ENCODE peak calls at places on chromosomes 5 and 9, in ten cellular contexts. N is pancreas; P is Panc1; T is upper lobe of left lung; S is upper lobe of right lung; D is mucosa of descending colon; O is PC-3; Z is aorta; H is GM23338; Y is CD4-positive, CD25-positive, alpha-beta regulatory T cell. I is an unnamed sample.
A peak's percentile ranks its signal among the peaks of the same experiment; 100 is the strongest.

GRCh38 chr5:127596501-127596900 is 52.4 kb upstream of the CTXN3 start:
- ATAC-seq in S (no peak), H (no peak), Z (no peak), T (no peak), N (no peak), D (no peak), P (no peak), O (no peak), Y (no peak), I (no peak)

GRCh38 chr5:172051643-172052362 is 45.4 kb upstream of the FBXW11 start:
- ATAC-seq in Y (no peak), H (no peak), P (no peak), O (peak; percentile 48), Z (no peak), N (no peak), S (no peak), T (no peak), D (no peak), I (no peak)

GRCh38 chr5:138138949-138139775 is at the start of gene NME5:
- ATAC-seq in H (peak; percentile 96), N (peak; percentile 99), D (peak; percentile 87), Y (no peak), Z (peak; percentile 74), T (peak; percentile 84), P (peak; percentile 96), O (peak; percentile 59), S (peak; percentile 95), I (peak; percentile 66)

GRCh38 chr5:117856706-117857105 is 1131.6 kb downstream of the DTWD2 start:
- ATAC-seq in O (no peak), D (no peak), H (no peak), Z (no peak), S (no peak), P (no peak), Y (no peak), T (no peak), N (no peak), I (no peak)

GRCh38 chr5:124725040-124725434 is 21.4 kb downstream of the ZNF608 start:
- ATAC-seq in Z (no peak), N (no peak), S (no peak), Y (no peak), H (peak; percentile 63), D (no peak), T (no peak), P (peak; percentile 58), O (no peak), I (no peak)

GRCh38 chr5:58922392-58923171 is 339.7 kb downstream of the RAB3C start:
- ATAC-seq in O (peak; percentile 92), N (peak; percentile 88), Z (peak; percentile 85), D (peak; percentile 93), S (peak; percentile 83), H (no peak), T (peak; percentile 72), Y (no peak), P (no peak), I (peak; percentile 81)

GRCh38 chr5:168852329-168852728 is 273.2 kb upstream of the PANK3 start:
- ATAC-seq in S (no peak), P (no peak), D (no peak), T (no peak), Z (no peak), Y (no peak), H (no peak), N (no peak), O (no peak), I (no peak)

GRCh38 chr9:34992376-34992951 is 2.9 kb downstream of the DNAJB5 start:
- ATAC-seq in S (no peak), P (no peak), H (no peak), O (peak; percentile 12), Y (no peak), T (no peak), N (no peak), Z (peak; percentile 9), D (no peak), I (no peak)

GRCh38 chr5:57494104-57495098 is 11.8 kb upstream of the ACTBL2 start:
- ATAC-seq in D (peak; percentile 57), P (peak; percentile 91), O (peak; percentile 84), Y (no peak), T (peak; percentile 78), Z (peak; percentile 57), N (peak; percentile 77), S (peak; percentile 86), H (no peak), I (no peak)

GRCh38 chr5:75847561-75848021 is 130.4 kb upstream of the POC5 start:
- ATAC-seq in N (no peak), D (no peak), T (no peak), S (no peak), H (no peak), O (no peak), P (no peak), Y (no peak), Z (no peak), I (no peak)

GRCh38 chr5:172878585-172879433 is 44.8 kb downstream of the ERGIC1 start:
- ATAC-seq in P (no peak), N (peak; percentile 9), O (no peak), T (no peak), Z (peak; percentile 73), Y (no peak), H (no peak), D (no peak), S (peak; percentile 18), I (peak; percentile 35)

GRCh38 chr5:178536541-178537466 is 53.4 kb downstream of the COL23A1 start:
- ATAC-seq in H (no peak), P (peak; percentile 42), D (no peak), S (peak; percentile 6), Y (no peak), N (no peak), O (no peak), T (peak; percentile 11), Z (no peak), I (no peak)

GRCh38 chr5:135230326-135230925 is 168.6 kb downstream of the MACROH2A1 start:
- ATAC-seq in N (peak; percentile 25), Y (no peak), Z (peak; percentile 91), H (no peak), S (peak; percentile 81), T (peak; percentile 82), D (peak; percentile 35), O (no peak), P (no peak), I (peak; percentile 83)

GRCh38 chr5:180959661-180960060 is 29.0 kb upstream of the BTNL3 start:
- ATAC-seq in Z (no peak), P (no peak), T (no peak), O (no peak), H (no peak), N (peak; percentile 91), D (no peak), Y (no peak), S (peak; percentile 74), I (no peak)

GRCh38 chr9:134412298-134412711 is 86.0 kb downstream of the RXRA start:
- ATAC-seq in P (no peak), T (no peak), H (peak; percentile 38), D (no peak), S (no peak), N (no peak), Y (no peak), Z (no peak), O (no peak), I (no peak)

GRCh38 chr9:134413112-134413715 is 87.0 kb downstream of the RXRA start:
- ATAC-seq in T (no peak), Z (no peak), O (peak; percentile 7), D (no peak), H (no peak), P (peak; percentile 33), N (no peak), Y (no peak), S (no peak), I (no peak)

GRCh38 chr9:134410835-134411217 is 84.6 kb downstream of the RXRA start:
- ATAC-seq in Z (no peak), D (no peak), P (no peak), N (no peak), O (no peak), T (no peak), Y (no peak), H (no peak), S (no peak), I (no peak)

GRCh38 chr9:134410078-134410834 is 84.0 kb downstream of the RXRA start:
- ATAC-seq in D (peak; percentile 75), S (peak; percentile 63), O (no peak), T (peak; percentile 67), P (no peak), Z (no peak), H (no peak), Y (no peak), N (no peak), I (no peak)

GRCh38 chr9:134411451-134412297 is 85.4 kb downstream of the RXRA start:
- ATAC-seq in H (no peak), Y (no peak), Z (no peak), P (no peak), S (no peak), O (no peak), N (no peak), D (no peak), T (no peak), I (no peak)
- H3K4me1 ChIP-seq in H (no peaks in the 10 kb centered on the region), Y (peaks cover 15% of the 10 kb centered on the region), Z (no peaks in the 10 kb centered on the region), P (peaks cover 26% of the 10 kb centered on the region), S (peaks cover 77% of the 10 kb centered on the region), O (peaks cover 31% of the 10 kb centered on the region), N (peaks cover 5% of the 10 kb centered on the region), D (peaks cover 18% of the 10 kb centered on the region), T (peaks cover 78% of the 10 kb centered on the region), I (peaks cover 90% of the 10 kb centered on the region)

DNA sequence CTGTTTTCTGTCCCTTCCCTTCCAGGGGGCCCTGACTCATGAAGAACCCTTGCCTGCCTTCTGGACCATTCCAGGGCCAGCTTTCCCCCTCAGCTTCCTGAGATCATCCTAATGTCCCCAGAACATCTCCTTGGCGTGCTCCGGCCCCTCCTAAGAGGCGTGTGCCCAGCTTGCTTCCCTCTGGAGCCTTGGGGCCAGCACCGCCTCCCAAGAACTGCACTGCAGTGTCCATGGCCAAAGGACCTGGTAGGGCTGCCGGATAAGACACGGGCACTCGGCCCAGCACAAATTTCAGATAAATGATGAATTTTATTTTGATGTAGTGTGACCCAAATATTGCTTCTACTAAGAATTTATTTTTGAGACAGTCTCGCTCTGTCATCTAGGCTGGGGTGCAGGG is 20.7 kb upstream of the SLC12A7 start:
- ATAC-seq in O (no peak), S (no peak), N (no peak), H (no peak), D (no peak), Z (no peak), Y (no peak), T (no peak), P (no peak), I (peak; percentile 56)
- H3K4me1 ChIP-seq in O (peaks cover 37% of the 10 kb centered on the region), S (peaks cover 20% of the 10 kb centered on the region), N (peaks cover 35% of the 10 kb centered on the region), H (no peaks in the 10 kb centered on the region), D (peaks cover 37% of the 10 kb centered on the region), Z (no peaks in the 10 kb centered on the region), Y (no peaks in the 10 kb centered on the region), T (peaks cover 12% of the 10 kb centered on the region), P (peaks cover 55% of the 10 kb centered on the region), I (peaks cover 7% of the 10 kb centered on the region)

DNA sequence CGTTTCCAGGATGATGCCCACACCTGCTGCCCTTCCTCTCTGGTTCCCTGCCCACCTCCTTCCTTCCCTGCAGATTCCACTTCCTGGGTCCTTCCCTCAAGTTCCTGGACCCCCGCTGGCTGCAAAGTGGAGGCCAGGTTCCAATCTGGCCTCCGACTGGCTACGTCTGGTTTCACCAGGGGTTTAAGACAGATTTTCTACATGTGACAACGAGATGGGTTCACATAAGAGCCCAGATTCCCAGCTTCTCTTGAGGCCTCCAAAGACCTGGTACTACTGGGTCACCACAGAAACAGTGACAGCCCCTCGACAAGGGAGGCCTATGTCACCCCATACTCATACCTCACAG is 2.1 kb downstream of the MGAT4B start:
- ATAC-seq in H (no peak), O (no peak), D (no peak), T (no peak), S (no peak), P (no peak), Z (no peak), N (no peak), Y (no peak), I (no peak)
- H3K4me1 ChIP-seq in H (peaks cover 8% of the 10 kb centered on the region), O (peaks cover 31% of the 10 kb centered on the region), D (peaks cover 51% of the 10 kb centered on the region), T (peaks cover 37% of the 10 kb centered on the region), S (peaks cover 32% of the 10 kb centered on the region), P (peaks cover 30% of the 10 kb centered on the region), Z (peaks cover 2% of the 10 kb centered on the region), N (no peaks in the 10 kb centered on the region), Y (peaks cover 34% of the 10 kb centered on the region), I (peaks cover 64% of the 10 kb centered on the region)

GRCh38 chr5:79225026-79225425 is 10.9 kb upstream of the JMY start:
- ATAC-seq in D (no peak), O (peak; percentile 20), N (no peak), T (no peak), P (no peak), S (no peak), Y (no peak), H (peak; percentile 45), Z (no peak), I (no peak)
- H3K4me1 ChIP-seq in D (no peaks in the 10 kb centered on the region), O (peaks cover 14% of the 10 kb centered on the region), N (no peaks in the 10 kb centered on the region), T (no peaks in the 10 kb centered on the region), P (no peaks in the 10 kb centered on the region), S (no peaks in the 10 kb centered on the region), Y (no peaks in the 10 kb centered on the region), H (peaks cover 2% of the 10 kb centered on the region), Z (no peaks in the 10 kb centered on the region), I (no peaks in the 10 kb centered on the region)